ENCODE peak calls at places on chromosomes 13 and 19, in six cellular contexts. Y is H1, X is upper lobe of left lung, L is endothelial cell of umbilical vein, D is stomach, W is HCT116. A is an unnamed sample.

GRCh38 chr13:74825170-74825948 is 656.6 kb downstream of the TBC1D4 start:
- DNase-seq in Y (no peak), X (no peak), L (peak), D (no peak), W (no peak), A (no peak)

GRCh38 chr13:113291997-113292862 is 4.8 kb upstream of the LAMP1 start:
- DNase-seq in Y (peak), X (peak), L (peak), D (no peak), W (no peak), A (no peak)

GRCh38 chr13:33279414-33279813 is 6.1 kb downstream of the STARD13 start:
- DNase-seq in Y (no peak), X (no peak), L (no peak), D (no peak), W (no peak), A (no peak)

GRCh38 chr19:41352609-41353465 is 885 bp downstream of the TGFB1 start:
- DNase-seq in Y (peak), X (peak), L (peak), D (peak), W (no peak), A (peak)

GRCh38 chr19:33705090-33705847 is 83.5 kb downstream of the CHST8 start:
- DNase-seq in Y (no peak), X (peak), L (no peak), D (no peak), W (no peak), A (peak)

GRCh38 chr13:85825454-85825853 is 26.2 kb upstream of the SLITRK6 start:
- DNase-seq in Y (no peak), X (no peak), L (no peak), D (no peak), W (no peak), A (no peak)

GRCh38 chr19:44640518-44640917 is 3.2 kb upstream of the PVR start:
- DNase-seq in Y (no peak), X (no peak), L (no peak), D (no peak), W (no peak), A (no peak)

GRCh38 chr19:34282611-34283519 is 28.5 kb downstream of the GARRE1 start:
- DNase-seq in Y (no peak), X (no peak), L (peak), D (peak), W (no peak), A (no peak)

GRCh38 chr13:75508002-75508548 is 26.1 kb upstream of the TBC1D4 start:
- DNase-seq in Y (no peak), X (no peak), L (no peak), D (no peak), W (no peak), A (no peak)

GRCh38 chr13:55359067-55359466 is 1781.7 kb upstream of the PRR20A start:
- DNase-seq in Y (no peak), X (no peak), L (no peak), D (no peak), W (no peak), A (no peak)

GRCh38 chr13:113762538-113762937 is 3.5 kb downstream of the TMEM255B start:
- DNase-seq in Y (no peak), X (no peak), L (no peak), D (peak), W (no peak), A (peak)

GRCh38 chr19:5972355-5972731 is 5.6 kb downstream of the RANBP3 start:
- DNase-seq in Y (no peak), X (no peak), L (no peak), D (no peak), W (no peak), A (no peak)

GRCh38 chr13:27131202-27131623 is 40.4 kb downstream of the USP12 start:
- DNase-seq in Y (no peak), X (peak), L (peak), D (no peak), W (peak), A (no peak)

GRCh38 chr13:37136633-37137032 is 31.2 kb upstream of the CSNK1A1L start:
- DNase-seq in Y (no peak), X (no peak), L (no peak), D (no peak), W (no peak), A (no peak)

GRCh38 chr19:18672606-18673337 is 10.7 kb upstream of the CRTC1 start:
- DNase-seq in Y (no peak), X (no peak), L (peak), D (peak), W (no peak), A (no peak)

GRCh38 chr19:17830567-17831418 is 9.5 kb upstream of the INSL3 start:
- DNase-seq in Y (peak), X (peak), L (peak), D (peak), W (peak), A (peak)

GRCh38 chr13:30892966-30893365 is 13.1 kb upstream of the MEDAG start:
- DNase-seq in Y (peak), X (no peak), L (no peak), D (no peak), W (peak), A (no peak)

GRCh38 chr13:27770809-27771208 is 21.5 kb upstream of the GSX1 start:
- DNase-seq in Y (no peak), X (no peak), L (peak), D (no peak), W (peak), A (no peak)

GRCh38 chr13:44972956-44973581 is 16.2 kb downstream of the NUFIP1 start:
- DNase-seq in Y (no peak), X (no peak), L (peak), D (no peak), W (peak), A (no peak)

GRCh38 chr19:12580180-12580694 is 29.0 kb upstream of the ZNF564 start:
- DNase-seq in Y (no peak), X (no peak), L (no peak), D (no peak), W (peak), A (no peak)

GRCh38 chr13:51244637-51245405 is 22.6 kb downstream of the FAM124A start:
- DNase-seq in Y (peak), X (no peak), L (no peak), D (no peak), W (no peak), A (no peak)

GRCh38 chr19:7004313-7004931 is 16.8 kb downstream of the MBD3L2B start:
- DNase-seq in Y (no peak), X (no peak), L (peak), D (no peak), W (peak), A (no peak)

GRCh38 chr13:31846984-31847752 is 107.8 kb downstream of the RXFP2 start:
- DNase-seq in Y (no peak), X (peak), L (no peak), D (no peak), W (no peak), A (peak)

GRCh38 chr19:5804516-5805464 is at the start of gene NRTN:
- DNase-seq in Y (peak), X (peak), L (no peak), D (peak), W (no peak), A (peak)

GRCh38 chr19:1366899-1367870 is 16.5 kb upstream of the NDUFS7 start:
- DNase-seq in Y (no peak), X (no peak), L (no peak), D (no peak), W (no peak), A (no peak)

DNA sequence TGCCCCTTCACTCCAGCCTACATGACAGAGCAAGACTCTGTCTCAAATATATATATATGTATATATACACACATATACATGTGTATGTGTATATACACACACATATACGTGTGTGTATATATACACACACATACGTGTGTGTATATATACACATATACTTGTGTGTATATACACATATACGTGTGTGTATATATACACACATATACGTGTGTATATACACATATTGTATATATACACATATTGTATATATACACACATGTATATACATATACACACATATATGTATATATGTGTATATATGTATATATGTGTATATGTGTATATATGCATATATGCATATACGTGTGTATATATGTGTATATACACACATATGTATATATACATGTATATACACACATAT is 173.3 kb downstream of the GPC5 start:
- DNase-seq in Y (no peak), X (no peak), L (no peak), D (no peak), W (no peak), A (no peak)
- TF ChIP-seq POLR2A in Y (no peak), X (no peak), L (no peak), D (no peak), W (no peak), A (no peak)

GRCh38 chr19:54294539-54294938 is 13.6 kb upstream of the LILRB2 start:
- DNase-seq in Y (no peak), X (no peak), L (no peak), D (no peak), W (no peak), A (peak)
- TF ChIP-seq POLR2AphosphoS5 in Y (no peak), X (no peak), L (no peak), D (no peak), W (no peak), A (no peak)

GRCh38 chr13:106417467-106418110 is 117.9 kb downstream of the EFNB2 start:
- DNase-seq in Y (no peak), X (no peak), L (no peak), D (no peak), W (no peak), A (no peak)
- H3K4me3 ChIP-seq in Y (no peak), X (no peak), L (no peak), D (no peak), W (no peak), A (no peak)

GRCh38 chr19:3404324-3405260 is 38.2 kb downstream of the NFIC start:
- DNase-seq in Y (no peak), X (peak), L (peak), D (peak), W (no peak), A (peak)
- TF ChIP-seq POLR2A in Y (no peak), X (peak), L (peak), D (no peak), W (no peak), A (no peak)

GRCh38 chr13:43301341-43301969 is 278.1 kb downstream of the DNAJC15 start:
- DNase-seq in Y (no peak), X (no peak), L (peak), D (no peak), W (no peak), A (no peak)

GRCh38 chr13:43304945-43305344 is 281.6 kb downstream of the DNAJC15 start:
- DNase-seq in Y (no peak), X (no peak), L (no peak), D (no peak), W (no peak), A (no peak)

GRCh38 chr13:43305416-43305815 is 282.0 kb downstream of the DNAJC15 start:
- DNase-seq in Y (no peak), X (no peak), L (peak), D (no peak), W (no peak), A (no peak)

GRCh38 chr13:43304449-43304848 is 281.1 kb downstream of the DNAJC15 start:
- DNase-seq in Y (no peak), X (no peak), L (no peak), D (no peak), W (no peak), A (no peak)

DNA sequence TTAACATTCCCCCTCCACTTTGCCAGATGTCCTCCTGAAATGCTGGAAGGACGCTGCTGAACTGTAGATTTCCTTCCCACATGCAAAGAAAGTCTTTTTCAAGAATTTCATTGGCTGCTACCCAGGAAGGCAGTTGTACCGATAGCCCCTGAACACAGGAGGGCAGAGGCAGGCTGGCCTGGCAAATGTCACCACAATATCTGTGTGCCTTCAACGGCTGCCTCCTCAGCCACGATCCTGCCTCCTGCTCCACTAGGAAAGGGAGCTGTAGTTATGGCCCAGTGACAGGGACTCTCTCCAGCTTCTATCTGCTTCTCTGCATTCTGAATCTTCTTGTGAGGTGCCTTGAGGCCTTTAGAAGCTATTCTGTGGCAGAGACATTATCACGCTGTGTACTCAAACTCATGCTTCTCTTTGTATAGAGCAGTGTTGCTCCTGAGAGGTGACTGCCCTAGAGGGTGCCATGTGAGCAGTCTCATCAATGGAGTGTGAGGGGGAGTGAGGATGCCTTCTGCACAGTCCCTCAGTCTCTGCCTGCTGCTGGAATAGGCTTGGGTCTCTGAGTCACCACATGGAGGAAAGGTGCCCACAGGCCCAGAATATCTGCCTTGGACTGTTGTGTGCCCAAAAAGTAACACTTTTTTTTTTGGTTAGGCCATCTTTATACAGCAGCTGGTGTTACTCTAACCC is 279.8 kb downstream of the DNAJC15 start:
- DNase-seq in Y (peak), X (no peak), L (peak), D (peak), W (no peak), A (peak)
- TF ChIP-seq POLR2AphosphoS5 in Y (no peak), X (no peak), L (no peak), D (no peak), W (no peak), A (peak)

DNA sequence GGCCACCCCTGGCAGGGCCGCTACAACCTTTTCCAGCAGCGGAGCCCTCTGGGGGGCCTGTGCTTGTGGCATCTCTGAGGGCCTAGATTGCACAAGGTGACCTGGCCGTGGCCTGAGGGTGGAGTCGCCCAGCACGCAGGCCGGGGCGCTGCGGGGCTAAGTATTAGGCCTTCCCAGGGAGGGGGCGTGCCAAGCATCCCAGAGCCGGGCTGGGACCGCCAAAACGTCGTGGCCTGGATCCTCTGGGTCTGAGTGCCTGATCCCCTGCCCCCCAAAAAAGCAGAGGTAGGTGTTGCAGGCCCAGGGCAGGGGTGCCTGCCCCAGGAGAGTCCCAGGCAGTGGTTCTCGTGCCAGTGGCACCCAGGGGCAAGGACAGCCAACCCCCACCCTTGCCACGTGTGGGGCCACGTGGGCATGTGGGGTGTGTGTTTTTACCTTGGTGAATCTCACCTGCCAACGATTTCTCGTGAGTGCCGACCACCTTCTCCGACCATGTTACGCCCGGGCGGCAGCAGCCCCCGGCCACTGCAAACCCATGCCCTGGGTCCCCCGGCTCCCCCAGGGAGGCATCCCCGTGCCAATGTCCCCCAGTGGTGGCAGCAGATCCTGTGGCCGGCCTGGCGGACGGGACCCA is 12.6 kb upstream of the GNA15 start:
- DNase-seq in Y (no peak), X (no peak), L (no peak), D (no peak), W (no peak), A (no peak)
- H3K4me3 ChIP-seq in Y (no peak), X (no peak), L (no peak), D (no peak), W (no peak), A (no peak)

A was measured in sigmoid colon.